ENCODE peak calls at places on chromosomes 12 and 14, in eight cellular contexts. J is RCC 7860, X is GM04504, E is MCF 10A, C is neuronal stem cell, Y is EL, M is germinal center, R is Karpas-422. D is an unnamed sample.
A peak's percentile ranks its signal among the peaks of the same experiment; 100 is the strongest.

GRCh38 chr12:122481861-122482260 is 18.9 kb downstream of the ZCCHC8 start:
- DNase-seq in J (no peak), X (no peak), E (no peak), C (no peak), Y (peak; percentile 50), M (no peak), R (no peak), D (no peak)

GRCh38 chr12:67647547-67648305 is 819 bp upstream of the DYRK2 start:
- DNase-seq in J (peak; percentile 85), X (peak; percentile 80), E (peak; percentile 21), C (peak; percentile 79), Y (peak; percentile 86), M (peak; percentile 61), R (peak; percentile 71), D (peak; percentile 86)

GRCh38 chr14:48398675-48399282 is 723.4 kb upstream of the MDGA2 start:
- DNase-seq in J (peak; percentile 11), X (no peak), E (peak; percentile 51), C (peak; percentile 30), Y (no peak), M (peak; percentile 4), R (peak; percentile 79), D (peak; percentile 66)

GRCh38 chr14:67610491-67610890 is 9.2 kb upstream of the ARG2 start:
- DNase-seq in J (no peak), X (no peak), E (no peak), C (no peak), Y (no peak), M (no peak), R (no peak), D (no peak)

GRCh38 chr12:89544730-89545184 is 18.9 kb upstream of the POC1B start:
- DNase-seq in J (peak; percentile 76), X (no peak), E (peak; percentile 61), C (peak; percentile 60), Y (no peak), M (no peak), R (no peak), D (peak; percentile 91)

GRCh38 chr14:76091036-76091435 is 60.7 kb upstream of the GPATCH2L start:
- DNase-seq in J (no peak), X (peak; percentile 30), E (no peak), C (no peak), Y (peak; percentile 33), M (no peak), R (peak; percentile 55), D (peak; percentile 33)

GRCh38 chr12:132512197-132513069 is 22.5 kb downstream of the FBRSL1 start:
- DNase-seq in J (no peak), X (no peak), E (no peak), C (no peak), Y (no peak), M (no peak), R (no peak), D (no peak)

GRCh38 chr12:117144599-117144998 is 45.4 kb upstream of the TESC start:
- DNase-seq in J (no peak), X (no peak), E (no peak), C (no peak), Y (no peak), M (no peak), R (no peak), D (no peak)

GRCh38 chr12:12294215-12295005 is 27.6 kb upstream of the LRP6 start:
- DNase-seq in J (no peak), X (no peak), E (no peak), C (no peak), Y (peak; percentile 26), M (no peak), R (no peak), D (peak; percentile 37)

GRCh38 chr14:95486875-95487668 is 29.4 kb downstream of the SYNE3 start:
- DNase-seq in J (no peak), X (no peak), E (no peak), C (no peak), Y (no peak), M (peak; percentile 68), R (peak; percentile 85), D (no peak)

GRCh38 chr14:104221636-104222375 is 83.4 kb downstream of the KIF26A start:
- DNase-seq in J (no peak), X (no peak), E (no peak), C (no peak), Y (no peak), M (no peak), R (no peak), D (no peak)

GRCh38 chr14:99382071-99382640 is 98.5 kb downstream of the SETD3 start:
- DNase-seq in J (no peak), X (no peak), E (no peak), C (no peak), Y (no peak), M (no peak), R (no peak), D (no peak)

GRCh38 chr14:81211844-81212243 is 8.9 kb downstream of the GTF2A1 start:
- DNase-seq in J (no peak), X (no peak), E (peak; percentile 23), C (no peak), Y (peak; percentile 19), M (peak; percentile 28), R (peak; percentile 93), D (peak; percentile 30)

GRCh38 chr14:76346391-76347160 is 29.4 kb upstream of the ESRRB start:
- DNase-seq in J (no peak), X (no peak), E (no peak), C (no peak), Y (peak; percentile 8), M (no peak), R (no peak), D (no peak)

GRCh38 chr14:84298738-84299137 is 1231.2 kb upstream of the FLRT2 start:
- DNase-seq in J (no peak), X (no peak), E (no peak), C (no peak), Y (no peak), M (no peak), R (no peak), D (no peak)

GRCh38 chr12:31300341-31300740 is 25.6 kb downstream of the SINHCAF start:
- DNase-seq in J (no peak), X (no peak), E (no peak), C (no peak), Y (no peak), M (no peak), R (no peak), D (no peak)

GRCh38 chr12:112317481-112317880 is 64.8 kb downstream of the HECTD4 start:
- DNase-seq in J (no peak), X (no peak), E (no peak), C (peak; percentile 48), Y (no peak), M (no peak), R (no peak), D (peak; percentile 49)

GRCh38 chr14:21921453-21921852 is 247.8 kb upstream of the OR4E1 start:
- DNase-seq in J (no peak), X (no peak), E (no peak), C (no peak), Y (no peak), M (no peak), R (no peak), D (no peak)

GRCh38 chr12:96454396-96454795 is 35.0 kb upstream of the CFAP54 start:
- DNase-seq in J (no peak), X (no peak), E (no peak), C (no peak), Y (no peak), M (no peak), R (no peak), D (no peak)

GRCh38 chr14:99673328-99674063 is 10.6 kb upstream of the CYP46A1 start:
- DNase-seq in J (no peak), X (no peak), E (no peak), C (no peak), Y (no peak), M (no peak), R (no peak), D (no peak)

GRCh38 chr12:60072911-60073310 is 477.1 kb downstream of the SLC16A7 start:
- DNase-seq in J (no peak), X (no peak), E (no peak), C (no peak), Y (peak; percentile 67), M (no peak), R (no peak), D (no peak)

GRCh38 chr14:90274808-90275454 is 18.6 kb downstream of the PSMC1 start:
- DNase-seq in J (peak; percentile 45), X (no peak), E (peak; percentile 54), C (no peak), Y (peak; percentile 72), M (no peak), R (no peak), D (no peak)

GRCh38 chr12:57116580-57117281 is 5.6 kb upstream of the STAT6 start:
- DNase-seq in J (no peak), X (no peak), E (no peak), C (no peak), Y (no peak), M (no peak), R (no peak), D (no peak)

GRCh38 chr12:10708862-10709261 is 14.3 kb downstream of the YBX3 start:
- DNase-seq in J (no peak), X (no peak), E (no peak), C (no peak), Y (no peak), M (no peak), R (no peak), D (no peak)

GRCh38 chr12:19437996-19438395 is 1.3 kb upstream of the AEBP2 start:
- DNase-seq in J (no peak), X (no peak), E (no peak), C (no peak), Y (no peak), M (no peak), R (no peak), D (peak; percentile 20)

GRCh38 chr12:52867636-52868035 is 18.8 kb upstream of the KRT78 start:
- DNase-seq in J (no peak), X (no peak), E (peak; percentile 73), C (no peak), Y (no peak), M (no peak), R (no peak), D (no peak)

GRCh38 chr12:92036771-92037453 is 108.7 kb downstream of the BTG1 start:
- DNase-seq in J (no peak), X (no peak), E (peak; percentile 86), C (no peak), Y (no peak), M (no peak), R (no peak), D (no peak)

GRCh38 chr14:21543426-21544350 is 17.5 kb upstream of the SALL2 start:
- DNase-seq in J (no peak), X (no peak), E (no peak), C (no peak), Y (no peak), M (no peak), R (no peak), D (peak; percentile 42)

GRCh38 chr14:77498120-77498979 is at the start of gene ISM2:
- DNase-seq in J (no peak), X (no peak), E (no peak), C (peak; percentile 44), Y (peak; percentile 53), M (peak; percentile 75), R (peak; percentile 86), D (peak; percentile 80)

GRCh38 chr14:98951521-98952152 is 320.4 kb downstream of the BCL11B start:
- DNase-seq in J (no peak), X (no peak), E (no peak), C (no peak), Y (no peak), M (no peak), R (no peak), D (no peak)

GRCh38 chr12:123150273-123150803 is 552 bp downstream of the PITPNM2 start:
- DNase-seq in J (no peak), X (no peak), E (no peak), C (no peak), Y (peak; percentile 36), M (no peak), R (no peak), D (peak; percentile 16)

GRCh38 chr12:124044809-124045321 is 71.8 kb downstream of the ZNF664 start:
- DNase-seq in J (no peak), X (no peak), E (no peak), C (no peak), Y (no peak), M (no peak), R (no peak), D (peak; percentile 20)

GRCh38 chr12:100189241-100190012 is 11.2 kb upstream of the ACTR6 start:
- DNase-seq in J (no peak), X (no peak), E (no peak), C (no peak), Y (no peak), M (no peak), R (no peak), D (no peak)

GRCh38 chr12:38998887-38999482 is 93.6 kb upstream of the CPNE8 start:
- DNase-seq in J (no peak), X (no peak), E (no peak), C (no peak), Y (no peak), M (no peak), R (no peak), D (peak; percentile 32)